ENCODE peak calls at places on chromosomes 11 and 22, in eight cellular contexts. One of them, this sample, is unnamed.

GRCh38 chr11:104127828-104128227 is 36.1 kb downstream of the PDGFD start:
- DNase-seq in cardiac fibroblast: peak
- DNase-seq in astrocyte of the spinal cord: no peak
- DNase-seq in epithelial cell of proximal tubule: no peak
- DNase-seq in stomach: no peak
- DNase-seq in dorsolateral prefrontal cortex: no peak
- DNase-seq in IMR-90: peak
- DNase-seq in adrenal gland: no peak
- DNase-seq in this sample: peak

GRCh38 chr11:30370164-30370563 is 47.3 kb downstream of the ARL14EP start:
- DNase-seq in cardiac fibroblast: no peak
- DNase-seq in astrocyte of the spinal cord: no peak
- DNase-seq in epithelial cell of proximal tubule: no peak
- DNase-seq in stomach: no peak
- DNase-seq in dorsolateral prefrontal cortex: no peak
- DNase-seq in IMR-90: no peak
- DNase-seq in adrenal gland: no peak
- DNase-seq in this sample: no peak

GRCh38 chr22:44570476-44571445 is 72.7 kb upstream of the RTL6 start:
- DNase-seq in cardiac fibroblast: no peak
- DNase-seq in astrocyte of the spinal cord: no peak
- DNase-seq in epithelial cell of proximal tubule: no peak
- DNase-seq in stomach: no peak
- DNase-seq in dorsolateral prefrontal cortex: peak
- DNase-seq in IMR-90: no peak
- DNase-seq in adrenal gland: no peak
- DNase-seq in this sample: no peak

GRCh38 chr11:60485987-60486386 is 6.6 kb upstream of the MS4A12 start:
- DNase-seq in cardiac fibroblast: no peak
- DNase-seq in astrocyte of the spinal cord: no peak
- DNase-seq in epithelial cell of proximal tubule: no peak
- DNase-seq in stomach: peak
- DNase-seq in dorsolateral prefrontal cortex: no peak
- DNase-seq in IMR-90: no peak
- DNase-seq in adrenal gland: no peak
- DNase-seq in this sample: no peak

GRCh38 chr11:64566042-64566914 is 24.7 kb upstream of the SLC22A12 start:
- DNase-seq in cardiac fibroblast: peak
- DNase-seq in astrocyte of the spinal cord: peak
- DNase-seq in epithelial cell of proximal tubule: no peak
- DNase-seq in stomach: peak
- DNase-seq in dorsolateral prefrontal cortex: no peak
- DNase-seq in IMR-90: peak
- DNase-seq in adrenal gland: peak
- DNase-seq in this sample: peak

GRCh38 chr11:125072210-125072960 is 9.3 kb downstream of the SLC37A2 start:
- DNase-seq in cardiac fibroblast: no peak
- DNase-seq in astrocyte of the spinal cord: no peak
- DNase-seq in epithelial cell of proximal tubule: no peak
- DNase-seq in stomach: no peak
- DNase-seq in dorsolateral prefrontal cortex: peak
- DNase-seq in IMR-90: no peak
- DNase-seq in adrenal gland: peak
- DNase-seq in this sample: no peak

GRCh38 chr11:115459563-115459962 is 44.7 kb downstream of the CADM1 start:
- DNase-seq in cardiac fibroblast: no peak
- DNase-seq in astrocyte of the spinal cord: peak
- DNase-seq in epithelial cell of proximal tubule: no peak
- DNase-seq in stomach: no peak
- DNase-seq in dorsolateral prefrontal cortex: no peak
- DNase-seq in IMR-90: peak
- DNase-seq in adrenal gland: no peak
- DNase-seq in this sample: no peak

GRCh38 chr11:13999704-14000103 is 37.2 kb downstream of the SPON1 start:
- DNase-seq in cardiac fibroblast: no peak
- DNase-seq in astrocyte of the spinal cord: no peak
- DNase-seq in epithelial cell of proximal tubule: no peak
- DNase-seq in stomach: no peak
- DNase-seq in dorsolateral prefrontal cortex: no peak
- DNase-seq in IMR-90: no peak
- DNase-seq in adrenal gland: no peak
- DNase-seq in this sample: no peak

GRCh38 chr22:27431896-27432295 is 369.7 kb downstream of the MN1 start:
- DNase-seq in cardiac fibroblast: no peak
- DNase-seq in astrocyte of the spinal cord: no peak
- DNase-seq in epithelial cell of proximal tubule: no peak
- DNase-seq in stomach: no peak
- DNase-seq in dorsolateral prefrontal cortex: no peak
- DNase-seq in IMR-90: peak
- DNase-seq in adrenal gland: no peak
- DNase-seq in this sample: no peak

GRCh38 chr11:75851203-75851602 is 36.2 kb downstream of the UVRAG start:
- DNase-seq in cardiac fibroblast: peak
- DNase-seq in astrocyte of the spinal cord: no peak
- DNase-seq in epithelial cell of proximal tubule: no peak
- DNase-seq in stomach: no peak
- DNase-seq in dorsolateral prefrontal cortex: no peak
- DNase-seq in IMR-90: no peak
- DNase-seq in adrenal gland: peak
- DNase-seq in this sample: peak

GRCh38 chr11:69154938-69155301 is 815 bp upstream of the SMIM38 start:
- DNase-seq in cardiac fibroblast: no peak
- DNase-seq in astrocyte of the spinal cord: no peak
- DNase-seq in epithelial cell of proximal tubule: no peak
- DNase-seq in stomach: no peak
- DNase-seq in dorsolateral prefrontal cortex: no peak
- DNase-seq in IMR-90: no peak
- DNase-seq in adrenal gland: no peak
- DNase-seq in this sample: no peak

GRCh38 chr11:16111690-16112089 is 244.7 kb downstream of the SOX6 start:
- DNase-seq in cardiac fibroblast: no peak
- DNase-seq in astrocyte of the spinal cord: no peak
- DNase-seq in epithelial cell of proximal tubule: peak
- DNase-seq in stomach: no peak
- DNase-seq in dorsolateral prefrontal cortex: no peak
- DNase-seq in IMR-90: no peak
- DNase-seq in adrenal gland: peak
- DNase-seq in this sample: no peak

GRCh38 chr22:17981497-17981896 is 42.9 kb downstream of the MICAL3 start:
- DNase-seq in cardiac fibroblast: no peak
- DNase-seq in astrocyte of the spinal cord: no peak
- DNase-seq in epithelial cell of proximal tubule: no peak
- DNase-seq in stomach: no peak
- DNase-seq in dorsolateral prefrontal cortex: no peak
- DNase-seq in IMR-90: no peak
- DNase-seq in adrenal gland: no peak
- DNase-seq in this sample: no peak

GRCh38 chr22:36398602-36399472 is 11.1 kb upstream of the MYH9 start:
- DNase-seq in cardiac fibroblast: peak
- DNase-seq in astrocyte of the spinal cord: peak
- DNase-seq in epithelial cell of proximal tubule: no peak
- DNase-seq in stomach: no peak
- DNase-seq in dorsolateral prefrontal cortex: no peak
- DNase-seq in IMR-90: peak
- DNase-seq in adrenal gland: no peak
- DNase-seq in this sample: peak

GRCh38 chr11:121550247-121551132 is 97.7 kb upstream of the SORL1-AS1 start:
- DNase-seq in cardiac fibroblast: no peak
- DNase-seq in astrocyte of the spinal cord: no peak
- DNase-seq in epithelial cell of proximal tubule: no peak
- DNase-seq in stomach: no peak
- DNase-seq in dorsolateral prefrontal cortex: no peak
- DNase-seq in IMR-90: peak
- DNase-seq in adrenal gland: no peak
- DNase-seq in this sample: no peak

GRCh38 chr11:26297179-26297970 is 34.6 kb upstream of the ANO3 start:
- DNase-seq in cardiac fibroblast: peak
- DNase-seq in astrocyte of the spinal cord: peak
- DNase-seq in epithelial cell of proximal tubule: peak
- DNase-seq in stomach: no peak
- DNase-seq in dorsolateral prefrontal cortex: no peak
- DNase-seq in IMR-90: peak
- DNase-seq in adrenal gland: peak
- DNase-seq in this sample: peak

GRCh38 chr11:125951731-125952130 is 5.9 kb downstream of the VSIG10L2 start:
- DNase-seq in cardiac fibroblast: no peak
- DNase-seq in astrocyte of the spinal cord: no peak
- DNase-seq in epithelial cell of proximal tubule: no peak
- DNase-seq in stomach: no peak
- DNase-seq in dorsolateral prefrontal cortex: no peak
- DNase-seq in IMR-90: no peak
- DNase-seq in adrenal gland: no peak
- DNase-seq in this sample: no peak

DNA sequence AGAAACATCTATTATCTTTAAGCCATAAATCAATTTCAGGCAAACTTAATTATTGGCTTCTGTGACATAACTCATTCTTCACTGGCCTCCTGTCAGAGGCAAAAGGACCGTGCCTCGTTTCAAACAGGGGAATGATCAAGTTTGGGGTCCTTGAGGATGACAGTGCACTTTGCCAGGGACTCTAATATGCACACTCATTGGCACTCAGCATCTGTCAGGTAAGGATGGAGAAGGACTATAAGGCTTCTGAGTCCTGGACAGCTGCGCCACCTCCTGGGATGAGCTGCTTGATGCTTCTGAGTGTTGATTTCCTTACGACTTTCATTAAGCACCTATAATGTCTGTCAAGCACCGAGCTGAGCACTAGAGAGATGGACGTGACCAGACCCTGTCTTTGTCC is 20.2 kb downstream of the BPIFC start:
- DNase-seq in cardiac fibroblast: peak
- DNase-seq in astrocyte of the spinal cord: no peak
- DNase-seq in epithelial cell of proximal tubule: peak
- DNase-seq in stomach: no peak
- DNase-seq in dorsolateral prefrontal cortex: no peak
- DNase-seq in IMR-90: no peak
- DNase-seq in adrenal gland: no peak
- DNase-seq in this sample: no peak
- TF ChIP-seq CTCF in cardiac fibroblast: no peak
- TF ChIP-seq CTCF in astrocyte of the spinal cord: peak
- TF ChIP-seq CTCF in epithelial cell of proximal tubule: peak
- TF ChIP-seq CTCF in stomach: no peak
- TF ChIP-seq CTCF in dorsolateral prefrontal cortex: no peak
- TF ChIP-seq CTCF in IMR-90: no peak
- TF ChIP-seq CTCF in adrenal gland: no peak
- TF ChIP-seq CTCF in this sample: no peak

GRCh38 chr22:39243443-39244072 is 1.2 kb downstream of the PDGFB start:
- DNase-seq in cardiac fibroblast: no peak
- DNase-seq in astrocyte of the spinal cord: no peak
- DNase-seq in epithelial cell of proximal tubule: no peak
- DNase-seq in stomach: no peak
- DNase-seq in dorsolateral prefrontal cortex: no peak
- DNase-seq in IMR-90: no peak
- DNase-seq in adrenal gland: no peak
- DNase-seq in this sample: no peak

GRCh38 chr22:39244073-39244495 is 698 bp downstream of the PDGFB start:
- DNase-seq in cardiac fibroblast: no peak
- DNase-seq in astrocyte of the spinal cord: no peak
- DNase-seq in epithelial cell of proximal tubule: no peak
- DNase-seq in stomach: no peak
- DNase-seq in dorsolateral prefrontal cortex: no peak
- DNase-seq in IMR-90: no peak
- DNase-seq in adrenal gland: no peak
- DNase-seq in this sample: no peak

GRCh38 chr22:39242389-39242808 is 2.4 kb downstream of the PDGFB start:
- DNase-seq in cardiac fibroblast: no peak
- DNase-seq in astrocyte of the spinal cord: no peak
- DNase-seq in epithelial cell of proximal tubule: no peak
- DNase-seq in stomach: no peak
- DNase-seq in dorsolateral prefrontal cortex: no peak
- DNase-seq in IMR-90: no peak
- DNase-seq in adrenal gland: no peak
- DNase-seq in this sample: no peak

GRCh38 chr22:39241632-39242388 is 3.0 kb downstream of the PDGFB start:
- DNase-seq in cardiac fibroblast: no peak
- DNase-seq in astrocyte of the spinal cord: no peak
- DNase-seq in epithelial cell of proximal tubule: no peak
- DNase-seq in stomach: no peak
- DNase-seq in dorsolateral prefrontal cortex: no peak
- DNase-seq in IMR-90: no peak
- DNase-seq in adrenal gland: no peak
- DNase-seq in this sample: no peak

GRCh38 chr22:39242809-39243442 is 1.9 kb downstream of the PDGFB start:
- DNase-seq in cardiac fibroblast: no peak
- DNase-seq in astrocyte of the spinal cord: no peak
- DNase-seq in epithelial cell of proximal tubule: no peak
- DNase-seq in stomach: peak
- DNase-seq in dorsolateral prefrontal cortex: no peak
- DNase-seq in IMR-90: no peak
- DNase-seq in adrenal gland: no peak
- DNase-seq in this sample: no peak
- TF ChIP-seq CTCF in cardiac fibroblast: no peak
- TF ChIP-seq CTCF in astrocyte of the spinal cord: no peak
- TF ChIP-seq CTCF in epithelial cell of proximal tubule: no peak
- TF ChIP-seq CTCF in stomach: no peak
- TF ChIP-seq CTCF in dorsolateral prefrontal cortex: no peak
- TF ChIP-seq CTCF in IMR-90: no peak
- TF ChIP-seq CTCF in adrenal gland: no peak
- TF ChIP-seq CTCF in this sample: no peak

GRCh38 chr22:46869848-46870441 is 107.5 kb downstream of the TBC1D22A start:
- DNase-seq in cardiac fibroblast: no peak
- DNase-seq in astrocyte of the spinal cord: no peak
- DNase-seq in epithelial cell of proximal tubule: no peak
- DNase-seq in stomach: no peak
- DNase-seq in dorsolateral prefrontal cortex: no peak
- DNase-seq in IMR-90: no peak
- DNase-seq in adrenal gland: no peak
- DNase-seq in this sample: no peak

GRCh38 chr22:46867106-46867505 is 104.7 kb downstream of the TBC1D22A start:
- DNase-seq in cardiac fibroblast: no peak
- DNase-seq in astrocyte of the spinal cord: no peak
- DNase-seq in epithelial cell of proximal tubule: no peak
- DNase-seq in stomach: no peak
- DNase-seq in dorsolateral prefrontal cortex: no peak
- DNase-seq in IMR-90: no peak
- DNase-seq in adrenal gland: no peak
- DNase-seq in this sample: no peak

GRCh38 chr22:46875089-46875488 is 112.6 kb downstream of the TBC1D22A start:
- DNase-seq in cardiac fibroblast: no peak
- DNase-seq in astrocyte of the spinal cord: no peak
- DNase-seq in epithelial cell of proximal tubule: no peak
- DNase-seq in stomach: no peak
- DNase-seq in dorsolateral prefrontal cortex: no peak
- DNase-seq in IMR-90: peak
- DNase-seq in adrenal gland: no peak
- DNase-seq in this sample: no peak

GRCh38 chr22:46876357-46876934 is 114.0 kb downstream of the TBC1D22A start:
- DNase-seq in cardiac fibroblast: peak
- DNase-seq in astrocyte of the spinal cord: no peak
- DNase-seq in epithelial cell of proximal tubule: no peak
- DNase-seq in stomach: no peak
- DNase-seq in dorsolateral prefrontal cortex: no peak
- DNase-seq in IMR-90: no peak
- DNase-seq in adrenal gland: no peak
- DNase-seq in this sample: no peak

GRCh38 chr22:46871826-46872225 is 109.4 kb downstream of the TBC1D22A start:
- DNase-seq in cardiac fibroblast: no peak
- DNase-seq in astrocyte of the spinal cord: no peak
- DNase-seq in epithelial cell of proximal tubule: no peak
- DNase-seq in stomach: no peak
- DNase-seq in dorsolateral prefrontal cortex: no peak
- DNase-seq in IMR-90: no peak
- DNase-seq in adrenal gland: no peak
- DNase-seq in this sample: no peak
- TF ChIP-seq CTCF in cardiac fibroblast: no peak
- TF ChIP-seq CTCF in astrocyte of the spinal cord: no peak
- TF ChIP-seq CTCF in epithelial cell of proximal tubule: no peak
- TF ChIP-seq CTCF in stomach: no peak
- TF ChIP-seq CTCF in dorsolateral prefrontal cortex: no peak
- TF ChIP-seq CTCF in IMR-90: no peak
- TF ChIP-seq CTCF in adrenal gland: no peak
- TF ChIP-seq CTCF in this sample: no peak

GRCh38 chr11:10550503-10550902 is 9.5 kb upstream of the RNF141 start:
- DNase-seq in cardiac fibroblast: peak
- DNase-seq in astrocyte of the spinal cord: peak
- DNase-seq in epithelial cell of proximal tubule: peak
- DNase-seq in stomach: no peak
- DNase-seq in dorsolateral prefrontal cortex: no peak
- DNase-seq in IMR-90: peak
- DNase-seq in adrenal gland: no peak
- DNase-seq in this sample: peak
- TF ChIP-seq CTCF in cardiac fibroblast: no peak
- TF ChIP-seq CTCF in astrocyte of the spinal cord: no peak
- TF ChIP-seq CTCF in epithelial cell of proximal tubule: no peak
- TF ChIP-seq CTCF in stomach: no peak
- TF ChIP-seq CTCF in dorsolateral prefrontal cortex: no peak
- TF ChIP-seq CTCF in IMR-90: no peak
- TF ChIP-seq CTCF in adrenal gland: no peak
- TF ChIP-seq CTCF in this sample: no peak